ENCODE peak calls at places on chromosome 12, in ten cellular contexts. One of them, this sample, is unnamed.

GRCh38 chr12:12240671-12241345 is 26.0 kb downstream of the LRP6 start:
- DNase-seq in effector CD8-positive, alpha-beta T cell: no peak
- DNase-seq in left ventricle myocardium inferior: no peak
- DNase-seq in sciatic nerve: no peak
- DNase-seq in Right ventricle myocardium superior: no peak
- DNase-seq in HAP-1: peak; percentile 41
- DNase-seq in stimulated activated CD4-positive, alpha-beta T cell treated with anti-CD3 and anti-CD28 coated beads, TNF-alpha, amount 100 ng/mL, for 24 hours: no peak
- DNase-seq in pulmonary artery endothelial cell: no peak
- DNase-seq in HTR-8/SVneo: no peak
- DNase-seq in psoas muscle: no peak
- DNase-seq in this sample: no peak

GRCh38 chr12:40942326-40942725 is 245.8 kb upstream of the PDZRN4 start:
- DNase-seq in effector CD8-positive, alpha-beta T cell: no peak
- DNase-seq in left ventricle myocardium inferior: no peak
- DNase-seq in sciatic nerve: no peak
- DNase-seq in Right ventricle myocardium superior: no peak
- DNase-seq in HAP-1: no peak
- DNase-seq in stimulated activated CD4-positive, alpha-beta T cell treated with anti-CD3 and anti-CD28 coated beads, TNF-alpha, amount 100 ng/mL, for 24 hours: no peak
- DNase-seq in pulmonary artery endothelial cell: no peak
- DNase-seq in HTR-8/SVneo: no peak
- DNase-seq in psoas muscle: no peak
- DNase-seq in this sample: no peak

GRCh38 chr12:19177754-19178153 is 48.2 kb downstream of the PLEKHA5 start:
- DNase-seq in effector CD8-positive, alpha-beta T cell: no peak
- DNase-seq in left ventricle myocardium inferior: no peak
- DNase-seq in sciatic nerve: no peak
- DNase-seq in Right ventricle myocardium superior: no peak
- DNase-seq in HAP-1: no peak
- DNase-seq in stimulated activated CD4-positive, alpha-beta T cell treated with anti-CD3 and anti-CD28 coated beads, TNF-alpha, amount 100 ng/mL, for 24 hours: no peak
- DNase-seq in pulmonary artery endothelial cell: no peak
- DNase-seq in HTR-8/SVneo: no peak
- DNase-seq in psoas muscle: no peak
- DNase-seq in this sample: no peak

GRCh38 chr12:58008658-58009057 is 67.3 kb downstream of the ATP23 start:
- DNase-seq in effector CD8-positive, alpha-beta T cell: no peak
- DNase-seq in left ventricle myocardium inferior: no peak
- DNase-seq in sciatic nerve: no peak
- DNase-seq in Right ventricle myocardium superior: no peak
- DNase-seq in HAP-1: no peak
- DNase-seq in stimulated activated CD4-positive, alpha-beta T cell treated with anti-CD3 and anti-CD28 coated beads, TNF-alpha, amount 100 ng/mL, for 24 hours: no peak
- DNase-seq in pulmonary artery endothelial cell: no peak
- DNase-seq in HTR-8/SVneo: no peak
- DNase-seq in psoas muscle: no peak
- DNase-seq in this sample: no peak

GRCh38 chr12:122121341-122122192 is 43.0 kb downstream of the MLXIP start:
- DNase-seq in effector CD8-positive, alpha-beta T cell: no peak
- DNase-seq in left ventricle myocardium inferior: peak; percentile 6
- DNase-seq in sciatic nerve: no peak
- DNase-seq in Right ventricle myocardium superior: no peak
- DNase-seq in HAP-1: no peak
- DNase-seq in stimulated activated CD4-positive, alpha-beta T cell treated with anti-CD3 and anti-CD28 coated beads, TNF-alpha, amount 100 ng/mL, for 24 hours: no peak
- DNase-seq in pulmonary artery endothelial cell: no peak
- DNase-seq in HTR-8/SVneo: no peak
- DNase-seq in psoas muscle: no peak
- DNase-seq in this sample: no peak

GRCh38 chr12:104312202-104312601 is 8.7 kb downstream of the EID3 start:
- DNase-seq in effector CD8-positive, alpha-beta T cell: no peak
- DNase-seq in left ventricle myocardium inferior: no peak
- DNase-seq in sciatic nerve: no peak
- DNase-seq in Right ventricle myocardium superior: no peak
- DNase-seq in HAP-1: no peak
- DNase-seq in stimulated activated CD4-positive, alpha-beta T cell treated with anti-CD3 and anti-CD28 coated beads, TNF-alpha, amount 100 ng/mL, for 24 hours: no peak
- DNase-seq in pulmonary artery endothelial cell: no peak
- DNase-seq in HTR-8/SVneo: no peak
- DNase-seq in psoas muscle: no peak
- DNase-seq in this sample: no peak

GRCh38 chr12:124233041-124233836 is 61.7 kb upstream of the RFLNA start:
- DNase-seq in effector CD8-positive, alpha-beta T cell: no peak
- DNase-seq in left ventricle myocardium inferior: no peak
- DNase-seq in sciatic nerve: no peak
- DNase-seq in Right ventricle myocardium superior: no peak
- DNase-seq in HAP-1: no peak
- DNase-seq in stimulated activated CD4-positive, alpha-beta T cell treated with anti-CD3 and anti-CD28 coated beads, TNF-alpha, amount 100 ng/mL, for 24 hours: no peak
- DNase-seq in pulmonary artery endothelial cell: peak; percentile 32
- DNase-seq in HTR-8/SVneo: peak; percentile 76
- DNase-seq in psoas muscle: no peak
- DNase-seq in this sample: no peak

GRCh38 chr12:3002636-3003035 is 43.4 kb downstream of the TEAD4 start:
- DNase-seq in effector CD8-positive, alpha-beta T cell: no peak
- DNase-seq in left ventricle myocardium inferior: no peak
- DNase-seq in sciatic nerve: no peak
- DNase-seq in Right ventricle myocardium superior: no peak
- DNase-seq in HAP-1: no peak
- DNase-seq in stimulated activated CD4-positive, alpha-beta T cell treated with anti-CD3 and anti-CD28 coated beads, TNF-alpha, amount 100 ng/mL, for 24 hours: no peak
- DNase-seq in pulmonary artery endothelial cell: no peak
- DNase-seq in HTR-8/SVneo: no peak
- DNase-seq in psoas muscle: no peak
- DNase-seq in this sample: no peak

GRCh38 chr12:127629066-127629820 is 637.7 kb upstream of the TMEM132C start:
- DNase-seq in effector CD8-positive, alpha-beta T cell: no peak
- DNase-seq in left ventricle myocardium inferior: no peak
- DNase-seq in sciatic nerve: no peak
- DNase-seq in Right ventricle myocardium superior: no peak
- DNase-seq in HAP-1: no peak
- DNase-seq in stimulated activated CD4-positive, alpha-beta T cell treated with anti-CD3 and anti-CD28 coated beads, TNF-alpha, amount 100 ng/mL, for 24 hours: no peak
- DNase-seq in pulmonary artery endothelial cell: no peak
- DNase-seq in HTR-8/SVneo: no peak
- DNase-seq in psoas muscle: no peak
- DNase-seq in this sample: no peak

GRCh38 chr12:50066402-50066801 is 9.0 kb downstream of the ASIC1 start:
- DNase-seq in effector CD8-positive, alpha-beta T cell: no peak
- DNase-seq in left ventricle myocardium inferior: no peak
- DNase-seq in sciatic nerve: no peak
- DNase-seq in Right ventricle myocardium superior: no peak
- DNase-seq in HAP-1: peak; percentile 49
- DNase-seq in stimulated activated CD4-positive, alpha-beta T cell treated with anti-CD3 and anti-CD28 coated beads, TNF-alpha, amount 100 ng/mL, for 24 hours: no peak
- DNase-seq in pulmonary artery endothelial cell: no peak
- DNase-seq in HTR-8/SVneo: peak; percentile 55
- DNase-seq in psoas muscle: no peak
- DNase-seq in this sample: no peak

GRCh38 chr12:131222271-131223139 is 268.8 kb downstream of the ADGRD1 start:
- DNase-seq in effector CD8-positive, alpha-beta T cell: no peak
- DNase-seq in left ventricle myocardium inferior: no peak
- DNase-seq in sciatic nerve: peak; percentile 56
- DNase-seq in Right ventricle myocardium superior: peak; percentile 33
- DNase-seq in HAP-1: no peak
- DNase-seq in stimulated activated CD4-positive, alpha-beta T cell treated with anti-CD3 and anti-CD28 coated beads, TNF-alpha, amount 100 ng/mL, for 24 hours: peak; percentile 27
- DNase-seq in pulmonary artery endothelial cell: no peak
- DNase-seq in HTR-8/SVneo: no peak
- DNase-seq in psoas muscle: no peak
- DNase-seq in this sample: no peak

GRCh38 chr12:108571604-108572165 is 9.3 kb downstream of the ISCU start:
- DNase-seq in effector CD8-positive, alpha-beta T cell: no peak
- DNase-seq in left ventricle myocardium inferior: no peak
- DNase-seq in sciatic nerve: peak; percentile 49
- DNase-seq in Right ventricle myocardium superior: no peak
- DNase-seq in HAP-1: no peak
- DNase-seq in stimulated activated CD4-positive, alpha-beta T cell treated with anti-CD3 and anti-CD28 coated beads, TNF-alpha, amount 100 ng/mL, for 24 hours: no peak
- DNase-seq in pulmonary artery endothelial cell: no peak
- DNase-seq in HTR-8/SVneo: no peak
- DNase-seq in psoas muscle: no peak
- DNase-seq in this sample: no peak

GRCh38 chr12:56315256-56315625 is 547 bp downstream of the CNPY2 start:
- DNase-seq in effector CD8-positive, alpha-beta T cell: no peak
- DNase-seq in left ventricle myocardium inferior: no peak
- DNase-seq in sciatic nerve: peak; percentile 62
- DNase-seq in Right ventricle myocardium superior: no peak
- DNase-seq in HAP-1: peak; percentile 25
- DNase-seq in stimulated activated CD4-positive, alpha-beta T cell treated with anti-CD3 and anti-CD28 coated beads, TNF-alpha, amount 100 ng/mL, for 24 hours: no peak
- DNase-seq in pulmonary artery endothelial cell: no peak
- DNase-seq in HTR-8/SVneo: no peak
- DNase-seq in psoas muscle: no peak
- DNase-seq in this sample: no peak

GRCh38 chr12:12979731-12980259 is 20.3 kb downstream of the HEBP1 start:
- DNase-seq in effector CD8-positive, alpha-beta T cell: no peak
- DNase-seq in left ventricle myocardium inferior: no peak
- DNase-seq in sciatic nerve: no peak
- DNase-seq in Right ventricle myocardium superior: no peak
- DNase-seq in HAP-1: peak; percentile 27
- DNase-seq in stimulated activated CD4-positive, alpha-beta T cell treated with anti-CD3 and anti-CD28 coated beads, TNF-alpha, amount 100 ng/mL, for 24 hours: no peak
- DNase-seq in pulmonary artery endothelial cell: peak; percentile 79
- DNase-seq in HTR-8/SVneo: peak; percentile 59
- DNase-seq in psoas muscle: no peak
- DNase-seq in this sample: no peak

GRCh38 chr12:104281636-104282035 is 21.9 kb upstream of the EID3 start:
- DNase-seq in effector CD8-positive, alpha-beta T cell: no peak
- DNase-seq in left ventricle myocardium inferior: no peak
- DNase-seq in sciatic nerve: no peak
- DNase-seq in Right ventricle myocardium superior: no peak
- DNase-seq in HAP-1: no peak
- DNase-seq in stimulated activated CD4-positive, alpha-beta T cell treated with anti-CD3 and anti-CD28 coated beads, TNF-alpha, amount 100 ng/mL, for 24 hours: no peak
- DNase-seq in pulmonary artery endothelial cell: no peak
- DNase-seq in HTR-8/SVneo: no peak
- DNase-seq in psoas muscle: no peak
- DNase-seq in this sample: no peak

GRCh38 chr12:97425380-97425779 is 37.2 kb upstream of the RMST start:
- DNase-seq in effector CD8-positive, alpha-beta T cell: no peak
- DNase-seq in left ventricle myocardium inferior: no peak
- DNase-seq in sciatic nerve: no peak
- DNase-seq in Right ventricle myocardium superior: no peak
- DNase-seq in HAP-1: peak; percentile 10
- DNase-seq in stimulated activated CD4-positive, alpha-beta T cell treated with anti-CD3 and anti-CD28 coated beads, TNF-alpha, amount 100 ng/mL, for 24 hours: no peak
- DNase-seq in pulmonary artery endothelial cell: no peak
- DNase-seq in HTR-8/SVneo: no peak
- DNase-seq in psoas muscle: no peak
- DNase-seq in this sample: no peak

GRCh38 chr12:104620761-104621531 is 164.2 kb downstream of the CHST11 start:
- DNase-seq in effector CD8-positive, alpha-beta T cell: no peak
- DNase-seq in left ventricle myocardium inferior: no peak
- DNase-seq in sciatic nerve: no peak
- DNase-seq in Right ventricle myocardium superior: no peak
- DNase-seq in HAP-1: no peak
- DNase-seq in stimulated activated CD4-positive, alpha-beta T cell treated with anti-CD3 and anti-CD28 coated beads, TNF-alpha, amount 100 ng/mL, for 24 hours: no peak
- DNase-seq in pulmonary artery endothelial cell: no peak
- DNase-seq in HTR-8/SVneo: no peak
- DNase-seq in psoas muscle: no peak
- DNase-seq in this sample: no peak

GRCh38 chr12:2180737-2181082 is 127.9 kb downstream of the CACNA1C start:
- DNase-seq in effector CD8-positive, alpha-beta T cell: no peak
- DNase-seq in left ventricle myocardium inferior: peak; percentile 35
- DNase-seq in sciatic nerve: no peak
- DNase-seq in Right ventricle myocardium superior: no peak
- DNase-seq in HAP-1: no peak
- DNase-seq in stimulated activated CD4-positive, alpha-beta T cell treated with anti-CD3 and anti-CD28 coated beads, TNF-alpha, amount 100 ng/mL, for 24 hours: no peak
- DNase-seq in pulmonary artery endothelial cell: no peak
- DNase-seq in HTR-8/SVneo: no peak
- DNase-seq in psoas muscle: no peak
- DNase-seq in this sample: no peak

GRCh38 chr12:52798671-52799497 is 3.0 kb upstream of the KRT3 start:
- DNase-seq in effector CD8-positive, alpha-beta T cell: no peak
- DNase-seq in left ventricle myocardium inferior: no peak
- DNase-seq in sciatic nerve: no peak
- DNase-seq in Right ventricle myocardium superior: no peak
- DNase-seq in HAP-1: no peak
- DNase-seq in stimulated activated CD4-positive, alpha-beta T cell treated with anti-CD3 and anti-CD28 coated beads, TNF-alpha, amount 100 ng/mL, for 24 hours: no peak
- DNase-seq in pulmonary artery endothelial cell: no peak
- DNase-seq in HTR-8/SVneo: peak; percentile 43
- DNase-seq in psoas muscle: no peak
- DNase-seq in this sample: no peak

GRCh38 chr12:106364261-106364660 is 6.7 kb downstream of the POLR3B start:
- DNase-seq in effector CD8-positive, alpha-beta T cell: no peak
- DNase-seq in left ventricle myocardium inferior: no peak
- DNase-seq in sciatic nerve: no peak
- DNase-seq in Right ventricle myocardium superior: no peak
- DNase-seq in HAP-1: no peak
- DNase-seq in stimulated activated CD4-positive, alpha-beta T cell treated with anti-CD3 and anti-CD28 coated beads, TNF-alpha, amount 100 ng/mL, for 24 hours: no peak
- DNase-seq in pulmonary artery endothelial cell: no peak
- DNase-seq in HTR-8/SVneo: no peak
- DNase-seq in psoas muscle: no peak
- DNase-seq in this sample: no peak

GRCh38 chr12:55692631-55693322 is 14.9 kb downstream of the ITGA7 start:
- DNase-seq in effector CD8-positive, alpha-beta T cell: no peak
- DNase-seq in left ventricle myocardium inferior: no peak
- DNase-seq in sciatic nerve: peak; percentile 31
- DNase-seq in Right ventricle myocardium superior: no peak
- DNase-seq in HAP-1: no peak
- DNase-seq in stimulated activated CD4-positive, alpha-beta T cell treated with anti-CD3 and anti-CD28 coated beads, TNF-alpha, amount 100 ng/mL, for 24 hours: no peak
- DNase-seq in pulmonary artery endothelial cell: no peak
- DNase-seq in HTR-8/SVneo: no peak
- DNase-seq in psoas muscle: no peak
- DNase-seq in this sample: no peak

This sample was measured in omental fat pad.